ENCODE peak calls at places on chromosomes 16 and 17, in five cellular contexts. F is iPS DF 6.9, N is GM12865, Y is right cardiac atrium, W is posterior cingulate gyrus. M is an unnamed sample.

GRCh38 chr16:13146829-13147228 is 245.4 kb downstream of the SHISA9 start:
- DNase-seq in F (no peak), N (no peak), Y (no peak), W (no peak), M (no peak)

GRCh38 chr17:80260791-80261158 is at the start of gene RNF213:
- DNase-seq in F (no peak), N (peak), Y (peak), W (peak), M (peak)

GRCh38 chr16:86484240-86484639 is 26.1 kb upstream of the FOXF1 start:
- DNase-seq in F (no peak), N (no peak), Y (no peak), W (no peak), M (no peak)

GRCh38 chr16:9206156-9206555 is 114.7 kb downstream of the HAPSTR1 start:
- DNase-seq in F (no peak), N (no peak), Y (no peak), W (no peak), M (no peak)

GRCh38 chr16:30459456-30459855 is 13.1 kb upstream of the ITGAL start:
- DNase-seq in F (no peak), N (peak), Y (peak), W (no peak), M (no peak)

GRCh38 chr17:4945176-4945943 is 3.0 kb downstream of the PFN1 start:
- DNase-seq in F (no peak), N (peak), Y (peak), W (peak), M (peak)

GRCh38 chr17:77025781-77026180 is 115.0 kb upstream of the SEC14L1 start:
- DNase-seq in F (no peak), N (no peak), Y (no peak), W (no peak), M (no peak)

GRCh38 chr16:11330526-11331237 is 14.6 kb upstream of the RMI2 start:
- DNase-seq in F (no peak), N (no peak), Y (no peak), W (no peak), M (no peak)

GRCh38 chr16:78092755-78093154 is 6.7 kb upstream of the WWOX start:
- DNase-seq in F (no peak), N (no peak), Y (no peak), W (no peak), M (no peak)

GRCh38 chr16:8565498-8565897 is 24.8 kb downstream of the TMEM114 start:
- DNase-seq in F (no peak), N (no peak), Y (no peak), W (no peak), M (no peak)

GRCh38 chr16:57301126-57301817 is 16.8 kb upstream of the PLLP start:
- DNase-seq in F (no peak), N (no peak), Y (peak), W (peak), M (no peak)

GRCh38 chr17:80029235-80029974 is 6.3 kb downstream of the TBC1D16 start:
- DNase-seq in F (no peak), N (no peak), Y (peak), W (no peak), M (no peak)

GRCh38 chr17:9512323-9513168 is 63.1 kb downstream of the STX8 start:
- DNase-seq in F (no peak), N (no peak), Y (no peak), W (no peak), M (no peak)

GRCh38 chr16:50371936-50372595 is 3.3 kb upstream of the BRD7 start:
- DNase-seq in F (no peak), N (peak), Y (peak), W (peak), M (no peak)